ENCODE peak calls at places on chromosome 3, in five cellular contexts. R, Y, D, S and X are unnamed samples.

GRCh38 chr3:16609927-16610580 is 4.8 kb upstream of the DAZL start:
- DNase-seq in R (no peak), Y (no peak), D (no peak), S (no peak), X (no peak)

GRCh38 chr3:158718490-158719170 is 13.6 kb downstream of the RARRES1 start:
- DNase-seq in R (peak), Y (no peak), D (no peak), S (no peak), X (no peak)

GRCh38 chr3:136753112-136753939 is 1.1 kb upstream of the STAG1 start:
- DNase-seq in R (no peak), Y (no peak), D (no peak), S (no peak), X (no peak)

GRCh38 chr3:147410518-147411234 is 1.5 kb downstream of the ZIC1 start:
- DNase-seq in R (no peak), Y (no peak), D (no peak), S (no peak), X (peak)

GRCh38 chr3:54822206-54822605 is 105.7 kb downstream of the LRTM1 start:
- DNase-seq in R (peak), Y (no peak), D (no peak), S (no peak), X (no peak)

GRCh38 chr3:172707967-172708366 is 2.9 kb downstream of the NCEH1 start:
- DNase-seq in R (no peak), Y (no peak), D (no peak), S (no peak), X (no peak)

GRCh38 chr3:43001094-43001553 is 22.0 kb downstream of the GASK1A start:
- DNase-seq in R (peak), Y (no peak), D (no peak), S (no peak), X (no peak)

GRCh38 chr3:194584866-194585265 is 48.4 kb downstream of the TMEM44 start:
- DNase-seq in R (no peak), Y (no peak), D (no peak), S (no peak), X (no peak)

GRCh38 chr3:125431391-125431790 is 56.3 kb upstream of the ZNF148 start:
- DNase-seq in R (no peak), Y (no peak), D (no peak), S (no peak), X (no peak)

GRCh38 chr3:149586871-149587270 is 71.0 kb downstream of the WWTR1 start:
- DNase-seq in R (no peak), Y (no peak), D (peak), S (no peak), X (no peak)

GRCh38 chr3:124563376-124563775 is 166.9 kb upstream of the UMPS start:
- DNase-seq in R (peak), Y (no peak), D (no peak), S (peak), X (no peak)

GRCh38 chr3:1010228-1010627 is 82.6 kb upstream of the CNTN6 start:
- DNase-seq in R (no peak), Y (no peak), D (no peak), S (no peak), X (no peak)

GRCh38 chr3:120145498-120146285 is 51.4 kb upstream of the GSK3B start:
- DNase-seq in R (no peak), Y (no peak), D (no peak), S (no peak), X (no peak)

GRCh38 chr3:61663728-61664492 is 102.5 kb downstream of the PTPRG start:
- DNase-seq in R (no peak), Y (peak), D (no peak), S (no peak), X (no peak)

GRCh38 chr3:193116871-193117270 is 124.2 kb upstream of the PLAAT1 start:
- DNase-seq in R (no peak), Y (no peak), D (no peak), S (no peak), X (no peak)

GRCh38 chr3:106589306-106589942 is 720.6 kb upstream of the CBLB start:
- DNase-seq in R (no peak), Y (no peak), D (no peak), S (no peak), X (no peak)

GRCh38 chr3:48984648-48985047 is 5.4 kb upstream of the P4HTM start:
- DNase-seq in R (no peak), Y (no peak), D (no peak), S (no peak), X (no peak)

GRCh38 chr3:52682016-52682415 is 3.7 kb downstream of the PBRM1 start:
- DNase-seq in R (no peak), Y (peak), D (no peak), S (peak), X (no peak)

GRCh38 chr3:126745760-126746394 is 41.8 kb downstream of the CHCHD6 start:
- DNase-seq in R (peak), Y (no peak), D (no peak), S (no peak), X (no peak)

GRCh38 chr3:70832811-70833509 is 520.5 kb upstream of the MDFIC2 start:
- DNase-seq in R (no peak), Y (no peak), D (no peak), S (no peak), X (no peak)

GRCh38 chr3:4581905-4582611 is 88.9 kb downstream of the ITPR1 start:
- DNase-seq in R (no peak), Y (no peak), D (no peak), S (no peak), X (no peak)

GRCh38 chr3:170128977-170129431 is 52.5 kb downstream of the PHC3 start:
- DNase-seq in R (no peak), Y (no peak), D (peak), S (no peak), X (no peak)

GRCh38 chr3:183824761-183825379 is 507 bp downstream of the MAP6D1 start:
- DNase-seq in R (no peak), Y (peak), D (no peak), S (no peak), X (peak)

DNA sequence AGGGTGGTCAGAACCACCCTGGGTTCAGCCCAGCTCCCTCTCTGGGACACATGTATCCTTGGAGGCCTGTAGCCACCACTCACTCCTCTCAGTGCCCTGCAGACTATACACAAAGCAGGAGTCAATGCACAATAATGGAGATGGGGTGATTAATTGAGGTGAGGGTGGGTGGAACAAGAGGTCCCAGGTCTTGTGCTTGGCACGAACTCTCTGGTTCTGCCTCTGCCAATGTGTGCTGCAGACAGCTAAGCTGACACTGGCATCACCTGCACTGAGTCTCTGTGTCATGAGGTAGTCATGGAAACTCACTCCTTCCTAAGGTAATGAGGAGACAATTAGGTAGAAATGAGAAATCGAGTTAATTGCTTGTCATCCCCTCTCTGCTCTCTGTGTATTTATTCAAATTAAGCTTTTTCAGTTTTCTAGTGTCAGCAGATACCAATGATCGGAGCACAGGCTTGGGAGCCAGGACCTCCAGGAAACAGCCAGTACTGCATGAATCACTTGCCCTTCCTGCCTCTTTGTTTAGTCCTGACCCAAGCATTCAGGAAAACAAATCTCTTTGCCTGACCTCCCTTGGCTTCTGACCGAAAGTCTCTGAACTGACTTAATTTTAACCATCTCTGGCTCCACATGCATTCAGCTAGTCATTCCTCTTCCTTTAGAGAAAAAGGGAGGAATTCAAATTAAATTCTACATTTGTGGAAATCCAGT is 56.7 kb downstream of the DRD3 start:
- DNase-seq in R (no peak), Y (no peak), D (no peak), S (no peak), X (no peak)
- TF ChIP-seq POLR2AphosphoS5 in R (no peak), Y (no peak), D (no peak), S (no peak), X (no peak)

GRCh38 chr3:39124876-39125836 is 17.7 kb downstream of the TTC21A start:
- DNase-seq in R (peak), Y (no peak), D (no peak), S (no peak), X (peak)
- H3K27ac ChIP-seq in R (no peak), Y (peak), D (no peak), S (no peak), X (no peak)

GRCh38 chr3:44056446-44057240 is 185.0 kb upstream of the TOPAZ1 start:
- DNase-seq in R (no peak), Y (no peak), D (no peak), S (no peak), X (no peak)
- TF ChIP-seq POLR2AphosphoS5 in R (no peak), Y (no peak), D (no peak), S (no peak), X (no peak)

GRCh38 chr3:187983484-187984124 is 170.4 kb upstream of the LPP start:
- DNase-seq in R (no peak), Y (no peak), D (no peak), S (no peak), X (no peak)
- H3K27ac ChIP-seq in R (no peak), Y (no peak), D (no peak), S (no peak), X (no peak)

DNA sequence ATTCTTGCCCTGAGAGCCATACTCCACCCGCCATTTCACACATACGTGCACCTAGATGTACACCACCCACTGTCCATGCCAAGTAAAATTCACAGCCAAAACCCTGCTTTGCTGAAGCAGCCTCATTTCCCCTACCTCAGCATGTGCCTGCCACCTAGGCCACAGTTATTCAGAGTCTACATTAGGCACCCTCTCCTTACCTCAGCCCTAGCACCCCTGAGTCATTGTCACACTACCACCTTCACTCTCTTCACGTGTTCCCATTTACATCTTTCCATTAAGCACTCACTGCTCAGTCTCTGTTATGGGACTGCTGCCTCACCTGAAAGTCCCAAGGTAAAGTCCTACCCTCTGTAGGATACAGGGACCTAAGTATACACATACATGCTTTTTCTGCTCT is 70.0 kb downstream of the SETD5 start:
- DNase-seq in R (no peak), Y (no peak), D (no peak), S (no peak), X (no peak)
- TF ChIP-seq POLR2AphosphoS5 in R (no peak), Y (no peak), D (no peak), S (no peak), X (no peak)

GRCh38 chr3:111548060-111548459 is 6.1 kb downstream of the CD96 start:
- DNase-seq in R (no peak), Y (no peak), D (no peak), S (no peak), X (no peak)

GRCh38 chr3:111547645-111548044 is 5.6 kb downstream of the CD96 start:
- DNase-seq in R (peak), Y (no peak), D (no peak), S (no peak), X (no peak)

GRCh38 chr3:111545349-111545748 is 3.4 kb downstream of the CD96 start:
- DNase-seq in R (no peak), Y (no peak), D (no peak), S (no peak), X (no peak)

GRCh38 chr3:111548756-111549155 is 6.8 kb downstream of the CD96 start:
- DNase-seq in R (no peak), Y (no peak), D (no peak), S (no peak), X (no peak)
- H3K27ac ChIP-seq in R (peak), Y (no peak), D (no peak), S (no peak), X (peak)